ENCODE peak calls at places on chromosomes 3 and 15, in four cellular contexts. One of them, this sample, is unnamed.

GRCh38 chr3:102447272-102447671 is 12.5 kb downstream of the ZPLD1 start:
- DNase-seq in endothelial cell of umbilical vein: no peak
- DNase-seq in mammary epithelial cell: peak
- DNase-seq in left ventricle myocardium inferior: no peak
- DNase-seq in this sample: peak

GRCh38 chr3:169146112-169146665 is 517.3 kb downstream of the MECOM start:
- DNase-seq in endothelial cell of umbilical vein: peak
- DNase-seq in left ventricle myocardium inferior: peak
- DNase-seq in mammary epithelial cell: peak
- DNase-seq in this sample: peak

GRCh38 chr15:90701048-90701447 is 16.1 kb upstream of the BLM start:
- DNase-seq in endothelial cell of umbilical vein: no peak
- DNase-seq in left ventricle myocardium inferior: no peak
- DNase-seq in mammary epithelial cell: no peak
- DNase-seq in this sample: no peak

GRCh38 chr3:126491221-126492013 is 15.7 kb upstream of the ZXDC start:
- DNase-seq in left ventricle myocardium inferior: no peak
- DNase-seq in endothelial cell of umbilical vein: no peak
- DNase-seq in mammary epithelial cell: no peak
- DNase-seq in this sample: no peak

GRCh38 chr15:75666823-75667501 is 19.2 kb downstream of the SNX33 start:
- DNase-seq in endothelial cell of umbilical vein: peak
- DNase-seq in mammary epithelial cell: peak
- DNase-seq in left ventricle myocardium inferior: peak
- DNase-seq in this sample: peak

GRCh38 chr15:83250766-83251165 is 33.7 kb downstream of the BNC1 start:
- DNase-seq in endothelial cell of umbilical vein: no peak
- DNase-seq in left ventricle myocardium inferior: no peak
- DNase-seq in mammary epithelial cell: peak
- DNase-seq in this sample: no peak

GRCh38 chr15:38707802-38708671 is 143.4 kb upstream of the RASGRP1 start:
- DNase-seq in endothelial cell of umbilical vein: peak
- DNase-seq in mammary epithelial cell: peak
- DNase-seq in left ventricle myocardium inferior: no peak
- DNase-seq in this sample: no peak

GRCh38 chr3:13504161-13504831 is 24.2 kb downstream of the HDAC11 start:
- DNase-seq in left ventricle myocardium inferior: no peak
- DNase-seq in endothelial cell of umbilical vein: no peak
- DNase-seq in mammary epithelial cell: no peak
- DNase-seq in this sample: peak

GRCh38 chr3:88991496-88991895 is 115.9 kb upstream of the EPHA3 start:
- DNase-seq in left ventricle myocardium inferior: no peak
- DNase-seq in mammary epithelial cell: peak
- DNase-seq in endothelial cell of umbilical vein: no peak
- DNase-seq in this sample: peak

GRCh38 chr15:41848595-41848994 is 9.9 kb downstream of the PLA2G4B start:
- DNase-seq in endothelial cell of umbilical vein: no peak
- DNase-seq in left ventricle myocardium inferior: no peak
- DNase-seq in mammary epithelial cell: no peak
- DNase-seq in this sample: no peak

GRCh38 chr3:171088496-171088895 is 62.0 kb upstream of the SLC2A2 start:
- DNase-seq in left ventricle myocardium inferior: no peak
- DNase-seq in endothelial cell of umbilical vein: no peak
- DNase-seq in mammary epithelial cell: no peak
- DNase-seq in this sample: no peak

GRCh38 chr3:119902061-119902460 is 120.2 kb downstream of the NR1I2 start:
- DNase-seq in mammary epithelial cell: no peak
- DNase-seq in endothelial cell of umbilical vein: no peak
- DNase-seq in left ventricle myocardium inferior: no peak
- DNase-seq in this sample: no peak

GRCh38 chr3:71380096-71380495 is 203.4 kb downstream of the FOXP1 start:
- DNase-seq in endothelial cell of umbilical vein: no peak
- DNase-seq in left ventricle myocardium inferior: no peak
- DNase-seq in mammary epithelial cell: no peak
- DNase-seq in this sample: no peak

GRCh38 chr3:87413821-87414220 is 137.4 kb upstream of the POU1F1 start:
- DNase-seq in mammary epithelial cell: no peak
- DNase-seq in endothelial cell of umbilical vein: no peak
- DNase-seq in left ventricle myocardium inferior: no peak
- DNase-seq in this sample: no peak

GRCh38 chr3:104291878-104292277 is 1074.8 kb upstream of the ALCAM start:
- DNase-seq in endothelial cell of umbilical vein: no peak
- DNase-seq in left ventricle myocardium inferior: no peak
- DNase-seq in mammary epithelial cell: no peak
- DNase-seq in this sample: no peak

DNA sequence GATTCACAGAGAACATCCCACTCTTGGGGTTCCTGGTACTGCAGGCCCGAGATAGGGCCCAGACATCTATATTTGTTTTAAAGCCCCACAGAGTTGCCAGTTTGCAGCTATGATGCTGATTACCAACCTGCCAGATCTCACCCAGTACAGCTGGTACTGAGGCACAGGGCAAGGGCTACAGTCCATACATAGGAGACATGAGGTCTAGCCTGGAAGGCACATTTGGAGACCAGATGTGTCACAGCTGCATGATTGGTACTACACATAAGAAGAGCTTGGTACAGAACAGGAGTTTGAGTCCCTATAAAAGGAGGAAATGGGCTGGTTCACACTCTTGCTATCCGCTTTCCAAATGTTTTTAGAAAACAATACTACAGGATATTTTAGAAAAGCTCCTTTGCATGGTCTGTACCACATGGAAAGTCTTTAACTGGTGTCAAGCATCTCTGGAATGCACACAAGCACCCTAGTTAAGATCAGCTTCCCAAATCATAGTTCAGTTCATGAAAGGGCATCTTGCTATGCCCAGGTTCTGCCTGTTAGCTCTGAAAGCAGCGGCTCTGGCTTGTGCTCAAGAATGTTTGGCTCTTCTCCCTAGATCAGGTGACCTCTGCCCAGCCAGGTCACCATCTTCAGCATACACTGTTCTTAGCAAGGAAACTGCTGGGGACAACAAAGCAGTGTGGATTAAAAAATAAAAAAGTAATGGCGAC is 20.6 kb downstream of the MTMR14 start:
- DNase-seq in endothelial cell of umbilical vein: peak
- DNase-seq in mammary epithelial cell: no peak
- DNase-seq in left ventricle myocardium inferior: peak
- DNase-seq in this sample: no peak
- H3K27ac ChIP-seq in endothelial cell of umbilical vein: no peak
- H3K27ac ChIP-seq in mammary epithelial cell: no peak
- H3K27ac ChIP-seq in left ventricle myocardium inferior: peak
- H3K27ac ChIP-seq in this sample: no peak

GRCh38 chr15:100934166-100934565 is 15.0 kb downstream of the LRRK1 start:
- DNase-seq in endothelial cell of umbilical vein: no peak
- DNase-seq in mammary epithelial cell: no peak
- DNase-seq in left ventricle myocardium inferior: no peak
- DNase-seq in this sample: no peak

GRCh38 chr15:100932676-100933348 is 13.7 kb downstream of the LRRK1 start:
- DNase-seq in left ventricle myocardium inferior: no peak
- DNase-seq in endothelial cell of umbilical vein: no peak
- DNase-seq in mammary epithelial cell: no peak
- DNase-seq in this sample: no peak

GRCh38 chr15:100937171-100937570 is 18.0 kb downstream of the LRRK1 start:
- DNase-seq in left ventricle myocardium inferior: no peak
- DNase-seq in mammary epithelial cell: no peak
- DNase-seq in endothelial cell of umbilical vein: no peak
- DNase-seq in this sample: no peak

GRCh38 chr15:100931143-100931890 is 12.2 kb downstream of the LRRK1 start:
- DNase-seq in endothelial cell of umbilical vein: no peak
- DNase-seq in mammary epithelial cell: no peak
- DNase-seq in left ventricle myocardium inferior: no peak
- DNase-seq in this sample: no peak

GRCh38 chr15:100934735-100935134 is 15.6 kb downstream of the LRRK1 start:
- DNase-seq in mammary epithelial cell: no peak
- DNase-seq in left ventricle myocardium inferior: no peak
- DNase-seq in endothelial cell of umbilical vein: no peak
- DNase-seq in this sample: no peak
- TF ChIP-seq CTCF in mammary epithelial cell: no peak
- TF ChIP-seq CTCF in left ventricle myocardium inferior: no peak
- TF ChIP-seq CTCF in endothelial cell of umbilical vein: no peak
- TF ChIP-seq CTCF in this sample: peak

DNA sequence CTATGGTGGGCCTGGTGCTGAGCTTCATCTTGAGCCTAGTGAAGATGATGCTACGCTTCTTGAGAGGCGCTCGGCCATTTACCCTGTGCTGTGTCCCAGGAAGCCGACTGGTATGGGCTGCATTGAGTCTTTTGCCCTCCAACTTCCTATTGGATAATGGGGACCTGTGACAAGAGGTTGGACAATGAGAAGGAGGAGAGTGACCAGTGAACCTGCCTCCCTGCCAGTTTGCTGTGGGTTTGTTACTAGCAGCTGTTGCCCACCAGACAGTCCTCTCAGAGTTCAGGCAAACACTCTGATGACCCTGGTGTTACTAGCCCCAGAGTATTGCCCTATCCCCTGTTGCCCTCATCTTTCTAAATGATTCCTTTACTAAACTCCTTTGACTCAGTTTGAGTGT is 99.6 kb upstream of the PFN2 start:
- DNase-seq in endothelial cell of umbilical vein: no peak
- DNase-seq in mammary epithelial cell: no peak
- DNase-seq in left ventricle myocardium inferior: no peak
- DNase-seq in this sample: no peak
- H3K27ac ChIP-seq in endothelial cell of umbilical vein: no peak
- H3K27ac ChIP-seq in mammary epithelial cell: no peak
- H3K27ac ChIP-seq in left ventricle myocardium inferior: no peak
- H3K27ac ChIP-seq in this sample: no peak

GRCh38 chr3:55609230-55610100 is 122.4 kb upstream of the WNT5A start:
- DNase-seq in mammary epithelial cell: no peak
- DNase-seq in endothelial cell of umbilical vein: no peak
- DNase-seq in left ventricle myocardium inferior: no peak
- DNase-seq in this sample: no peak
- TF ChIP-seq CTCF in mammary epithelial cell: peak
- TF ChIP-seq CTCF in endothelial cell of umbilical vein: no peak
- TF ChIP-seq CTCF in left ventricle myocardium inferior: no peak
- TF ChIP-seq CTCF in this sample: peak

GRCh38 chr15:95304116-95304873 is 1026.2 kb upstream of the NR2F2 start:
- DNase-seq in left ventricle myocardium inferior: no peak
- DNase-seq in endothelial cell of umbilical vein: peak
- DNase-seq in mammary epithelial cell: no peak
- DNase-seq in this sample: no peak
- H3K27ac ChIP-seq in left ventricle myocardium inferior: peak
- H3K27ac ChIP-seq in endothelial cell of umbilical vein: peak
- H3K27ac ChIP-seq in mammary epithelial cell: no peak
- H3K27ac ChIP-seq in this sample: no peak

GRCh38 chr15:67840747-67841634 is 1.1 kb upstream of the RNU6-1 start:
- DNase-seq in endothelial cell of umbilical vein: peak
- DNase-seq in left ventricle myocardium inferior: no peak
- DNase-seq in mammary epithelial cell: no peak
- DNase-seq in this sample: no peak
- TF ChIP-seq CTCF in endothelial cell of umbilical vein: no peak
- TF ChIP-seq CTCF in left ventricle myocardium inferior: no peak
- TF ChIP-seq CTCF in mammary epithelial cell: no peak
- TF ChIP-seq CTCF in this sample: peak

GRCh38 chr3:123833398-123833785 is 50.7 kb downstream of the MYLK start:
- DNase-seq in left ventricle myocardium inferior: no peak
- DNase-seq in endothelial cell of umbilical vein: no peak
- DNase-seq in mammary epithelial cell: no peak
- DNase-seq in this sample: no peak
- H3K27ac ChIP-seq in left ventricle myocardium inferior: no peak
- H3K27ac ChIP-seq in endothelial cell of umbilical vein: no peak
- H3K27ac ChIP-seq in mammary epithelial cell: peak
- H3K27ac ChIP-seq in this sample: no peak

This sample was measured in foreskin keratinocyte.